ENCODE peak calls at places on chromosomes 1 and 21, in four cellular contexts. J is kidney, W is IMR-90, V is testis. A is an unnamed sample.

GRCh38 chr21:43585924-43586411 is 73.3 kb downstream of the HSF2BP start:
- DNase-seq in J (no peak), W (peak; percentile 98), V (peak; percentile 83), A (peak; percentile 53)

GRCh38 chr1:52672946-52673345 is 25.2 kb downstream of the COA7 start:
- DNase-seq in J (no peak), W (no peak), V (no peak), A (no peak)

GRCh38 chr1:116375884-116376733 is 3.1 kb downstream of the ATP1A1 start:
- DNase-seq in J (peak; percentile 89), W (peak; percentile 68), V (peak; percentile 83), A (peak; percentile 85)

GRCh38 chr1:203569490-203570318 is 56.9 kb upstream of the ATP2B4 start:
- DNase-seq in J (peak; percentile 25), W (peak; percentile 83), V (no peak), A (no peak)

GRCh38 chr1:16117369-16117768 is 38.5 kb downstream of the EPHA2 start:
- DNase-seq in J (peak; percentile 24), W (no peak), V (no peak), A (no peak)

GRCh38 chr1:187621961-187622360 is 793.2 kb downstream of the PLA2G4A start:
- DNase-seq in J (no peak), W (peak; percentile 37), V (no peak), A (no peak)

GRCh38 chr21:16279658-16280581 is 550.1 kb downstream of the USP25 start:
- DNase-seq in J (peak; percentile 37), W (peak; percentile 10), V (peak; percentile 83), A (peak; percentile 57)

GRCh38 chr1:93876284-93876683 is 2.7 kb downstream of the DNTTIP2 start:
- DNase-seq in J (no peak), W (no peak), V (no peak), A (no peak)

GRCh38 chr1:93840956-93841482 is 38.0 kb downstream of the DNTTIP2 start:
- DNase-seq in J (no peak), W (no peak), V (no peak), A (no peak)

GRCh38 chr1:24929091-24929875 is 793 bp downstream of the RUNX3 start:
- DNase-seq in J (no peak), W (no peak), V (no peak), A (peak; percentile 14)

GRCh38 chr1:62318320-62318755 is 896 bp downstream of the KANK4 start:
- DNase-seq in J (no peak), W (no peak), V (no peak), A (peak; percentile 44)

GRCh38 chr1:76336951-76337371 is 262.4 kb downstream of the ST6GALNAC3 start:
- DNase-seq in J (peak; percentile 93), W (peak; percentile 84), V (peak; percentile 52), A (peak; percentile 86)

GRCh38 chr1:205144751-205145150 is 23.0 kb upstream of the RBBP5 start:
- DNase-seq in J (no peak), W (peak; percentile 79), V (no peak), A (no peak)

GRCh38 chr1:55049914-55050278 is 10.5 kb downstream of the PCSK9 start:
- DNase-seq in J (no peak), W (peak; percentile 58), V (peak; percentile 97), A (peak; percentile 50)

GRCh38 chr1:16226129-16226494 is 10.9 kb downstream of the CPLANE2 start:
- DNase-seq in J (peak; percentile 37), W (no peak), V (no peak), A (no peak)

GRCh38 chr1:183783896-183784637 is 20.9 kb upstream of the RGL1 start:
- DNase-seq in J (peak; percentile 67), W (peak; percentile 91), V (peak; percentile 64), A (peak; percentile 72)

GRCh38 chr1:231020816-231021215 is 19.2 kb downstream of the FAM89A start:
- DNase-seq in J (no peak), W (peak; percentile 21), V (no peak), A (no peak)

GRCh38 chr21:39071623-39072214 is 111.5 kb downstream of the PSMG1 start:
- DNase-seq in J (no peak), W (peak; percentile 83), V (no peak), A (no peak)

GRCh38 chr1:14939527-14940284 is 213.8 kb upstream of the TMEM51 start:
- DNase-seq in J (no peak), W (peak; percentile 81), V (no peak), A (no peak)

GRCh38 chr1:94527447-94528031 is 14.0 kb downstream of the F3 start:
- DNase-seq in J (no peak), W (peak; percentile 62), V (no peak), A (no peak)

GRCh38 chr1:116390195-116390594 is 17.2 kb downstream of the ATP1A1 start:
- DNase-seq in J (no peak), W (no peak), V (no peak), A (no peak)

GRCh38 chr1:18299441-18300338 is 181.0 kb upstream of the KLHDC7A start:
- DNase-seq in J (no peak), W (no peak), V (peak; percentile 30), A (no peak)

GRCh38 chr1:200231787-200232222 is 178.0 kb downstream of the ZNF281 start:
- DNase-seq in J (no peak), W (peak; percentile 45), V (no peak), A (no peak)

GRCh38 chr1:109721046-109721445 is 9.0 kb downstream of the GSTM5 start:
- DNase-seq in J (no peak), W (peak; percentile 5), V (no peak), A (no peak)

GRCh38 chr1:153513023-153513422 is 22.8 kb downstream of the S100A6 start:
- DNase-seq in J (no peak), W (no peak), V (no peak), A (no peak)

GRCh38 chr1:180179162-180179957 is 24.7 kb downstream of the QSOX1 start:
- DNase-seq in J (peak; percentile 48), W (no peak), V (no peak), A (no peak)

GRCh38 chr1:202661136-202661845 is 49.0 kb downstream of the SYT2 start:
- DNase-seq in J (no peak), W (no peak), V (no peak), A (no peak)

GRCh38 chr1:192476802-192477298 is 98.7 kb upstream of the RGS1 start:
- DNase-seq in J (no peak), W (peak; percentile 69), V (peak; percentile 16), A (peak; percentile 71)

GRCh38 chr1:96887501-96887900 is 165.9 kb downstream of the PTBP2 start:
- DNase-seq in J (no peak), W (no peak), V (no peak), A (no peak)

GRCh38 chr21:38817371-38818335 is 11.9 kb downstream of the ETS2 start:
- DNase-seq in J (peak; percentile 62), W (peak; percentile 79), V (no peak), A (no peak)

GRCh38 chr1:3481836-3482589 is 27.5 kb downstream of the ARHGEF16 start:
- DNase-seq in J (peak; percentile 88), W (no peak), V (peak; percentile 46), A (no peak)

GRCh38 chr1:88462481-88463261 is 221.4 kb upstream of the PKN2 start:
- DNase-seq in J (peak; percentile 77), W (peak; percentile 17), V (peak; percentile 55), A (peak; percentile 47)

DNA sequence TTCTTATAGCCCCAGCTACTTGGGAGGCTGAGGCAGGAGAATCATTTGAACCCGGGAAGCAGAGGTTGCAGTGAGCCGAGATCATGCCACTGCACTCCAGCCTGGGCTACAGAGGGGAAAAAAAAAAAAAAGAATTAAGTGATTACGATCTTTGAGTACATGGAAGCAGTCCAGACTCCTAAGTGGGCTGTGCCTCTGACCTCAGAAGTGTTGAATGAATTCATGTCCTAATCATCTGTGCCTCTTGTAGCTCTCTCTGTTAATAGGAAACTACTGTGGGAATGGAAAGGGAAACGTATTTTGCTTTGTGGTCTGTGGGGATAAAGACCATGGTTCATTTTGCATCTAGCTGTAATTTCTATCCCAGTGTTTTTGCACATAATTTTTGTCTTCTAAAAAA is 8.4 kb upstream of the IVNS1ABP start:
- DNase-seq in J (no peak), W (no peak), V (no peak), A (no peak)
- H3K4me3 ChIP-seq in J (no peak overlapping the region), W (no peak overlapping the region), V (no peak overlapping the region), A (no peak overlapping the region)

GRCh38 chr1:81165963-81166362 is 634.8 kb upstream of the ADGRL2 start:
- DNase-seq in J (no peak), W (peak; percentile 58), V (no peak), A (no peak)
- H3K9me3 ChIP-seq in J (no peaks in the 10 kb centered on the region), W (no peaks in the 10 kb centered on the region), V (no peaks in the 10 kb centered on the region), A (no peaks in the 10 kb centered on the region)

DNA sequence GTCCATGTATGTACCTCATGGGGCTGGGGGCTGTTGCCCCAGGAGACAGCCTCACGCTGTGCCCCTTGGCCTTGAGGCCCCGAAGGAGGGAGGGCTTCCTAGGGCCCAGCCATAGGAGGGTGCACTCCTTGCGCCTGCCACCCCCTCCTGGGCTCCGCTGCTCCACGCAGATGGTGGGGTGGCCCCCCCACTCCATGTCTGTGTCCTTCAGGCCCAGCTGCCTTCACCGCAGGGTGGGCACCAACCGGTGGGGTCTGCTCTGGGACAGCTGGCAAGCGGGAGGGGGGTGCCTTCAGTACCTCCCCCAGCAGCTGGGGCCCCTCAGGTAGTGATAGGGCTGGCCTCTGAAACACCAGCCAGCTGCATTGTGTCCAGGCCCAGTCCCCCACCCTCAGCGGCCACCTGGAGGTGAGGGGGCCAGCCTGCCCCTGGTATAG is 309 bp downstream of the GJC2 start:
- DNase-seq in J (peak; percentile 74), W (no peak), V (no peak), A (no peak)
- H3K4me3 ChIP-seq in J (no peak overlapping the region), W (no peak overlapping the region), V (no peak overlapping the region), A (no peak overlapping the region)

GRCh38 chr1:30533141-30533540 is 190.2 kb downstream of the MATN1 start:
- DNase-seq in J (no peak), W (no peak), V (no peak), A (no peak)
- H3K9me3 ChIP-seq in J (no peaks in the 10 kb centered on the region), W (no peaks in the 10 kb centered on the region), V (no peaks in the 10 kb centered on the region), A (no peaks in the 10 kb centered on the region)

DNA sequence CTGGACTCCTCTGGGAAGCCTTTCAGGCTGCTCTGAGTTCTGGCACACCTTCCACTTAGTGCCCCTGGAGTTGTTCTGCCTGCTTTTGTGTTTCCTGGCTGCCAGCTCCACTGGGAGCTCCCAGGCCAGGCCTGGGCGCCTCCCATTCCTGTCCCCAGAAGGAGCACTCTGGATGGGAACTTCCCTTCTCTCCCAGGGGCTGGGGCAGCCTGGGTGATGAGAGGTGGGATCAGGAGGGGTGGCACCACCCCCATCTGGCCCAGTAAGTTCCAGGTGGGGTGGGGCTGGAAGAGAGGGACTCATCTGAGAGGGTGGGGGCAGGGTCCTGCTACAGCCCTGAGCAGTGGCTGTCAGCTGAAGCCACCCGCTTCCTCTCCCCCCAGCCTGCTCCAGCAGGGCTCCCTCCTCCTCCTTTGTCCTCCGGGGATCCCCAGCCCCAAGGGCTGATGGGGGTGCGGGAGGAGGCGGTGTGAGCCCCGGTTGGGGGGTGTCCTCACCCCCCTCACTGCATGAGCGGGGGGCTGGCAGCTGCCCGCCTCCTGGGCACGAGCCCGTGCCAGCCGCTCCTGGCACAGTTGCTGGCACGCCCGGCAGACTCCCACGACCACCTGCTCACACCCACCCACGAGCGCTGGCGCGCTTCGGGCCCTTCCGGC is 4.7 kb downstream of the FOXO6 start:
- DNase-seq in J (no peak), W (no peak), V (no peak), A (no peak)
- H3K4me3 ChIP-seq in J (no peak overlapping the region), W (no peak overlapping the region), V (peak overlapping the region; percentile 46), A (peak overlapping the region; percentile 55)

DNA sequence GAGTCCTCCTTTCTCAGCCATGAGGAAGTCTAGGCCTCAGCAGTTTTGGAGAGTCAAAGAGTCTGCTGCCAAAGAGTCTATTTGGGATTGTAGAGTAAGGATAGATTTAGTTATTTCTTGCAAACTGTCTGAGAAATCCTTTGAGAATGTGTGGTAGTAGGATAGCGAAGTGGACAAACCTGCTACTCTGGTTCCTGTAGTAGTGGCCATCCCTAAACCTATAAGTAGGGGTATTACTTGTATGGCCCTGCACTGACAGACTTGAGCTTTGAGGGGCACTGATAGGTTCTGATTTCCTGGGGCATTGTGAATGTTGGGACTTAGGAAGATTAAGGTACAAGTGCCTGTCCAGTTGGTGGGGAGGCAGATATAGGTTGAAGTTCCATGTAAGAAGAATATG is 115.9 kb upstream of the SGIP1 start:
- DNase-seq in J (no peak), W (no peak), V (no peak), A (no peak)
- H3K9me3 ChIP-seq in J (no peaks in the 10 kb centered on the region), W (peaks cover 10% of the 10 kb centered on the region), V (no peaks in the 10 kb centered on the region), A (no peaks in the 10 kb centered on the region)

A was measured in right cardiac atrium.